ENCODE peak calls at places on chromosomes 6 and 20, in six cellular contexts. One of them, this sample, is unnamed.
A peak's percentile ranks its signal among the peaks of the same experiment; 100 is the strongest.

GRCh38 chr20:63176448-63177133 is 39.3 kb downstream of the YTHDF1 start:
- DNase-seq in AG04450: no peak
- DNase-seq in psoas muscle: no peak
- DNase-seq in colonic mucosa: no peak
- DNase-seq in Peyer's patch: no peak
- DNase-seq in neuronal stem cell: peak; percentile 39
- DNase-seq in this sample: no peak

GRCh38 chr20:56247954-56248782 is at the start of gene MC3R:
- DNase-seq in AG04450: no peak
- DNase-seq in psoas muscle: no peak
- DNase-seq in neuronal stem cell: peak; percentile 38
- DNase-seq in colonic mucosa: peak; percentile 32
- DNase-seq in Peyer's patch: peak; percentile 53
- DNase-seq in this sample: no peak

GRCh38 chr20:32777177-32777956 is 15.2 kb downstream of the DNMT3B start:
- DNase-seq in neuronal stem cell: no peak
- DNase-seq in colonic mucosa: no peak
- DNase-seq in Peyer's patch: no peak
- DNase-seq in psoas muscle: no peak
- DNase-seq in AG04450: no peak
- DNase-seq in this sample: no peak

GRCh38 chr6:142935553-142936517 is 9.1 kb downstream of the HIVEP2 start:
- DNase-seq in AG04450: no peak
- DNase-seq in Peyer's patch: peak; percentile 74
- DNase-seq in psoas muscle: no peak
- DNase-seq in colonic mucosa: no peak
- DNase-seq in neuronal stem cell: no peak
- DNase-seq in this sample: no peak

GRCh38 chr20:40279390-40279789 is 409.6 kb downstream of the MAFB start:
- DNase-seq in AG04450: peak; percentile 15
- DNase-seq in colonic mucosa: peak; percentile 27
- DNase-seq in Peyer's patch: no peak
- DNase-seq in neuronal stem cell: no peak
- DNase-seq in psoas muscle: no peak
- DNase-seq in this sample: peak; percentile 36

GRCh38 chr20:50247196-50248094 is 56.8 kb downstream of the CEBPB start:
- DNase-seq in psoas muscle: no peak
- DNase-seq in AG04450: no peak
- DNase-seq in Peyer's patch: no peak
- DNase-seq in neuronal stem cell: no peak
- DNase-seq in colonic mucosa: no peak
- DNase-seq in this sample: no peak

GRCh38 chr6:127111526-127111925 is 6.9 kb upstream of the RSPO3 start:
- DNase-seq in AG04450: no peak
- DNase-seq in psoas muscle: no peak
- DNase-seq in colonic mucosa: no peak
- DNase-seq in Peyer's patch: no peak
- DNase-seq in neuronal stem cell: no peak
- DNase-seq in this sample: no peak

GRCh38 chr6:31945507-31946369 is at the start of gene CFB:
- DNase-seq in colonic mucosa: peak; percentile 89
- DNase-seq in psoas muscle: peak; percentile 84
- DNase-seq in AG04450: peak; percentile 46
- DNase-seq in neuronal stem cell: no peak
- DNase-seq in Peyer's patch: peak; percentile 90
- DNase-seq in this sample: no peak

GRCh38 chr20:51660741-51661608 is 107.2 kb downstream of the ATP9A start:
- DNase-seq in colonic mucosa: no peak
- DNase-seq in Peyer's patch: no peak
- DNase-seq in AG04450: peak; percentile 68
- DNase-seq in neuronal stem cell: no peak
- DNase-seq in psoas muscle: no peak
- DNase-seq in this sample: peak; percentile 49

GRCh38 chr6:33313105-33313708 is 671 bp downstream of the TAPBP start:
- DNase-seq in psoas muscle: peak; percentile 53
- DNase-seq in neuronal stem cell: no peak
- DNase-seq in Peyer's patch: peak; percentile 78
- DNase-seq in AG04450: no peak
- DNase-seq in colonic mucosa: no peak
- DNase-seq in this sample: no peak

GRCh38 chr20:63051911-63052310 is 45.1 kb upstream of the BHLHE23 start:
- DNase-seq in AG04450: no peak
- DNase-seq in psoas muscle: no peak
- DNase-seq in neuronal stem cell: no peak
- DNase-seq in Peyer's patch: no peak
- DNase-seq in colonic mucosa: no peak
- DNase-seq in this sample: no peak

GRCh38 chr6:4607793-4608192 is 168.4 kb upstream of the CDYL start:
- DNase-seq in psoas muscle: no peak
- DNase-seq in AG04450: no peak
- DNase-seq in colonic mucosa: no peak
- DNase-seq in Peyer's patch: no peak
- DNase-seq in neuronal stem cell: no peak
- DNase-seq in this sample: no peak

GRCh38 chr6:127391019-127391974 is 47.9 kb upstream of the ECHDC1 start:
- DNase-seq in colonic mucosa: no peak
- DNase-seq in Peyer's patch: no peak
- DNase-seq in psoas muscle: no peak
- DNase-seq in AG04450: no peak
- DNase-seq in neuronal stem cell: no peak
- DNase-seq in this sample: no peak

GRCh38 chr6:68473433-68474210 is 161.5 kb upstream of the ADGRB3 start:
- DNase-seq in AG04450: no peak
- DNase-seq in colonic mucosa: no peak
- DNase-seq in Peyer's patch: no peak
- DNase-seq in neuronal stem cell: no peak
- DNase-seq in psoas muscle: no peak
- DNase-seq in this sample: peak; percentile 9

GRCh38 chr6:87907521-87907920 is 140.1 kb upstream of the SPACA1 start:
- DNase-seq in neuronal stem cell: no peak
- DNase-seq in Peyer's patch: no peak
- DNase-seq in psoas muscle: no peak
- DNase-seq in colonic mucosa: no peak
- DNase-seq in AG04450: no peak
- DNase-seq in this sample: peak; percentile 42

GRCh38 chr6:127462391-127462790 is 3.2 kb upstream of the KIAA0408 start:
- DNase-seq in neuronal stem cell: no peak
- DNase-seq in Peyer's patch: no peak
- DNase-seq in AG04450: no peak
- DNase-seq in psoas muscle: no peak
- DNase-seq in colonic mucosa: no peak
- DNase-seq in this sample: no peak

GRCh38 chr20:29756664-29757063 is 1500.8 kb upstream of the DEFB115 start:
- DNase-seq in AG04450: no peak
- DNase-seq in colonic mucosa: no peak
- DNase-seq in psoas muscle: no peak
- DNase-seq in Peyer's patch: no peak
- DNase-seq in neuronal stem cell: no peak
- DNase-seq in this sample: no peak

GRCh38 chr20:15155848-15156401 is 818.5 kb upstream of the FLRT3 start:
- DNase-seq in AG04450: no peak
- DNase-seq in psoas muscle: no peak
- DNase-seq in colonic mucosa: no peak
- DNase-seq in Peyer's patch: no peak
- DNase-seq in neuronal stem cell: no peak
- DNase-seq in this sample: no peak

GRCh38 chr20:47925603-47926002 is 140.3 kb upstream of the SULF2 start:
- DNase-seq in neuronal stem cell: no peak
- DNase-seq in colonic mucosa: no peak
- DNase-seq in AG04450: no peak
- DNase-seq in Peyer's patch: no peak
- DNase-seq in psoas muscle: no peak
- DNase-seq in this sample: no peak

GRCh38 chr20:47253860-47254259 is 102.6 kb downstream of the ZMYND8 start:
- DNase-seq in neuronal stem cell: no peak
- DNase-seq in psoas muscle: no peak
- DNase-seq in Peyer's patch: no peak
- DNase-seq in AG04450: no peak
- DNase-seq in colonic mucosa: no peak
- DNase-seq in this sample: no peak

GRCh38 chr6:116012471-116012949 is 48.2 kb downstream of the FRK start:
- DNase-seq in psoas muscle: no peak
- DNase-seq in colonic mucosa: no peak
- DNase-seq in AG04450: peak; percentile 45
- DNase-seq in neuronal stem cell: no peak
- DNase-seq in Peyer's patch: peak; percentile 50
- DNase-seq in this sample: no peak

GRCh38 chr20:2299301-2299700 is 3.5 kb downstream of the TGM3 start:
- DNase-seq in Peyer's patch: peak; percentile 85
- DNase-seq in neuronal stem cell: no peak
- DNase-seq in colonic mucosa: peak; percentile 83
- DNase-seq in psoas muscle: peak; percentile 47
- DNase-seq in AG04450: no peak
- DNase-seq in this sample: no peak

GRCh38 chr20:10492065-10492464 is 57.0 kb downstream of the SLX4IP start:
- DNase-seq in AG04450: no peak
- DNase-seq in neuronal stem cell: no peak
- DNase-seq in colonic mucosa: no peak
- DNase-seq in psoas muscle: no peak
- DNase-seq in Peyer's patch: no peak
- DNase-seq in this sample: no peak

GRCh38 chr6:56292505-56293181 is 45.3 kb upstream of the COL21A1 start:
- DNase-seq in psoas muscle: no peak
- DNase-seq in Peyer's patch: no peak
- DNase-seq in AG04450: peak; percentile 41
- DNase-seq in neuronal stem cell: peak; percentile 51
- DNase-seq in colonic mucosa: peak; percentile 35
- DNase-seq in this sample: peak; percentile 61

DNA sequence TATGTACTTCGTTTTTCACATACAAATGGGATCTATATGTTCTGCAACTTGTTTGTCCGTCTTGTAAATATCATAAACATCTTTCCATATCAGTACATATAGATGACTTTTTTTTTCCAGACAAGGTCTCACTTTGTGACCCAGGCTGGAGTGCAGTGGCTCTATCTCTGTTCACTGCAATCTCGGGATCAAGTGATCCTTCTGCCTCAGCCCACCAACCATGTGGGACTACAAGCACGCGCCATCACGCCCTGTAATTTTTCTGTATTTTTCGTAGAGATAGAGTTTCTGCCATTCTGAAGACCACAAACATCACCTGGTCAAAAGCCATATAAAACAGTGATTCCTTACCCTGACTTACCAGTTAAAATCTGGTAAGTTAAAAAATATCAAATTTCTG is 37.7 kb upstream of the SYNCRIP start:
- DNase-seq in colonic mucosa: no peak
- DNase-seq in neuronal stem cell: no peak
- DNase-seq in Peyer's patch: no peak
- DNase-seq in psoas muscle: no peak
- DNase-seq in AG04450: no peak
- DNase-seq in this sample: no peak
- H3K4me3 ChIP-seq in colonic mucosa: no peak overlapping the region
- H3K4me3 ChIP-seq in neuronal stem cell: no peak overlapping the region
- H3K4me3 ChIP-seq in Peyer's patch: no peak overlapping the region
- H3K4me3 ChIP-seq in psoas muscle: no peak overlapping the region
- H3K4me3 ChIP-seq in AG04450: peak overlapping the region; percentile 75
- H3K4me3 ChIP-seq in this sample: peak overlapping the region; percentile 71

GRCh38 chr20:37042986-37043972 is 52.5 kb downstream of the RBL1 start:
- DNase-seq in Peyer's patch: peak; percentile 52
- DNase-seq in psoas muscle: no peak
- DNase-seq in neuronal stem cell: no peak
- DNase-seq in colonic mucosa: no peak
- DNase-seq in AG04450: no peak
- DNase-seq in this sample: no peak
- H3K4me3 ChIP-seq in Peyer's patch: no peak overlapping the region
- H3K4me3 ChIP-seq in psoas muscle: no peak overlapping the region
- H3K4me3 ChIP-seq in neuronal stem cell: peak overlapping the region; percentile 58
- H3K4me3 ChIP-seq in colonic mucosa: no peak overlapping the region
- H3K4me3 ChIP-seq in AG04450: no peak overlapping the region
- H3K4me3 ChIP-seq in this sample: no peak overlapping the region

GRCh38 chr20:610130-611046 is at the start of gene TCF15:
- DNase-seq in neuronal stem cell: peak; percentile 70
- DNase-seq in Peyer's patch: no peak
- DNase-seq in colonic mucosa: no peak
- DNase-seq in psoas muscle: peak; percentile 53
- DNase-seq in AG04450: no peak
- DNase-seq in this sample: no peak
- H3K4me3 ChIP-seq in neuronal stem cell: peak within 1 kb of the TSS; percentile 87
- H3K4me3 ChIP-seq in Peyer's patch: peak within 1 kb of the TSS; percentile 31
- H3K4me3 ChIP-seq in colonic mucosa: no peak within 1 kb of the TSS
- H3K4me3 ChIP-seq in psoas muscle: peak within 1 kb of the TSS; percentile 64
- H3K4me3 ChIP-seq in AG04450: no peak within 1 kb of the TSS
- H3K4me3 ChIP-seq in this sample: no peak within 1 kb of the TSS

DNA sequence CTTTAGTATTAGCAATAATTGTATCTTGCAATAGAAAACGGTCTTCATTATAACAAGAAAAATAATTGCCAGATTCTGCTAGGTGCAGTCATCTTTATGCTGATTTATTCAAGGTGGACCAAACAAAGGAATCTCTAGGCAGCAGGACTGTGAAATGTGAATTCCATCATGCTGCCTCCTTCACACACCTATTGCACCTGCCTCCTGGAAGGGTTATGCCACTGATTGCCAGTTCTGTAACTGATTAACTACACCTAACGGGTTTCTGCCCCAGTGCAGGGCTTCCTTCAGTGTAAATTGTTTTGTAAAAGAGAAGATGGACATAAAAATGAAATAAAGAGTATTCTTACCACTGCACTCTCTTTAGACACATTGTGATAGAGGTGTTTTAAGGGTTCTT is 96.1 kb downstream of the FOXO3 start:
- DNase-seq in Peyer's patch: no peak
- DNase-seq in colonic mucosa: no peak
- DNase-seq in neuronal stem cell: no peak
- DNase-seq in psoas muscle: no peak
- DNase-seq in AG04450: no peak
- DNase-seq in this sample: no peak
- H3K4me3 ChIP-seq in Peyer's patch: no peak overlapping the region
- H3K4me3 ChIP-seq in colonic mucosa: no peak overlapping the region
- H3K4me3 ChIP-seq in neuronal stem cell: no peak overlapping the region
- H3K4me3 ChIP-seq in psoas muscle: peak overlapping the region; percentile 66
- H3K4me3 ChIP-seq in AG04450: peak overlapping the region; percentile 25
- H3K4me3 ChIP-seq in this sample: peak overlapping the region; percentile 37

GRCh38 chr6:153099636-153100035 is 31.4 kb downstream of the RGS17 start:
- DNase-seq in neuronal stem cell: no peak
- DNase-seq in Peyer's patch: no peak
- DNase-seq in AG04450: no peak
- DNase-seq in psoas muscle: no peak
- DNase-seq in colonic mucosa: no peak
- DNase-seq in this sample: no peak
- H3K4me3 ChIP-seq in neuronal stem cell: no peak overlapping the region
- H3K4me3 ChIP-seq in Peyer's patch: no peak overlapping the region
- H3K4me3 ChIP-seq in AG04450: no peak overlapping the region
- H3K4me3 ChIP-seq in psoas muscle: no peak overlapping the region
- H3K4me3 ChIP-seq in colonic mucosa: no peak overlapping the region
- H3K4me3 ChIP-seq in this sample: no peak overlapping the region

This sample was measured in skeletal muscle cell.